ENCODE peak calls at places on chromosomes 7 and 10, in six cellular contexts. J is AG08395; Y is stimulated activated naive CD8-positive, alpha-beta T cell treated with anti-CD3 and anti-CD28 coated beads, Interleukin-15, amount 100 ng/mL, for 72 hours; A is activated CD4-positive, CD25-positive, alpha-beta regulatory T cell; T is posterior cingulate gyrus; C is non-pigmented ciliary epithelial cell. E is an unnamed sample.
A peak's percentile ranks its signal among the peaks of the same experiment; 100 is the strongest.

GRCh38 chr10:14553434-14553833 is 221.3 kb downstream of the FAM107B start:
- DNase-seq in Y (peak; percentile 55), A (no peak), J (peak; percentile 68), T (no peak), C (no peak), E (peak; percentile 37)

GRCh38 chr10:126061526-126061925 is 165.2 kb downstream of the FANK1 start:
- DNase-seq in T (no peak), A (no peak), J (no peak), Y (no peak), C (no peak), E (no peak)

GRCh38 chr10:132632091-132632561 is 94.5 kb downstream of the INPP5A start:
- DNase-seq in J (no peak), T (no peak), C (no peak), Y (no peak), A (no peak), E (no peak)

GRCh38 chr7:76428868-76429805 is 4.4 kb downstream of the ZP3 start:
- DNase-seq in A (no peak), C (no peak), J (peak; percentile 22), T (no peak), Y (no peak), E (peak; percentile 26)

GRCh38 chr10:82150123-82150900 is 275.3 kb downstream of the NRG3 start:
- DNase-seq in T (no peak), C (no peak), A (no peak), J (no peak), Y (no peak), E (peak; percentile 2)

GRCh38 chr10:47277352-47278151 is 22.4 kb upstream of the GDF10 start:
- DNase-seq in C (no peak), A (no peak), T (no peak), J (no peak), Y (peak; percentile 54), E (no peak)

GRCh38 chr7:134727711-134728110 is 51.7 kb upstream of the CALD1 start:
- DNase-seq in C (no peak), T (no peak), J (no peak), Y (no peak), A (no peak), E (no peak)

GRCh38 chr7:133401225-133401624 is 148.3 kb downstream of the EXOC4 start:
- DNase-seq in T (no peak), J (no peak), C (no peak), A (no peak), Y (no peak), E (no peak)

GRCh38 chr10:69845574-69846251 is 44.0 kb downstream of the COL13A1 start:
- DNase-seq in A (no peak), J (peak; percentile 74), T (no peak), C (no peak), Y (no peak), E (peak; percentile 79)

GRCh38 chr10:46106410-46107255 is 60.6 kb upstream of the MSMB start:
- DNase-seq in T (peak; percentile 40), Y (peak; percentile 71), J (peak; percentile 55), C (no peak), A (no peak), E (peak; percentile 68)

GRCh38 chr7:83849135-83849534 is 200.2 kb upstream of the SEMA3E start:
- DNase-seq in J (peak; percentile 48), C (no peak), A (no peak), T (no peak), Y (no peak), E (peak; percentile 31)

GRCh38 chr7:8724080-8724718 is 290.8 kb downstream of the NXPH1 start:
- DNase-seq in J (no peak), T (peak; percentile 50), C (no peak), A (no peak), Y (no peak), E (peak; percentile 8)

GRCh38 chr10:96651998-96652431 is 65.2 kb upstream of the TM9SF3 start:
- DNase-seq in J (no peak), T (no peak), Y (peak; percentile 68), A (no peak), C (no peak), E (no peak)

GRCh38 chr7:20786779-20787651 is at the start of gene SP8:
- DNase-seq in T (no peak), C (no peak), Y (no peak), J (no peak), A (no peak), E (peak; percentile 78)

GRCh38 chr7:85014936-85015335 is 171.9 kb downstream of the SEMA3D start:
- DNase-seq in T (no peak), A (no peak), C (no peak), Y (no peak), J (no peak), E (no peak)

GRCh38 chr7:66631471-66631870 is 2.8 kb downstream of the KCTD7 start:
- DNase-seq in Y (no peak), J (no peak), C (no peak), T (no peak), A (no peak), E (no peak)

GRCh38 chr7:30681262-30682130 is 760 bp downstream of the CRHR2 start:
- DNase-seq in T (no peak), C (no peak), A (no peak), J (no peak), Y (peak; percentile 19), E (no peak)

GRCh38 chr10:28331821-28332220 is 29.0 kb upstream of the MPP7 start:
- DNase-seq in T (no peak), Y (no peak), C (peak; percentile 93), J (peak; percentile 68), A (no peak), E (peak; percentile 1)

GRCh38 chr10:35339946-35340345 is 3.6 kb downstream of the CCNY start:
- DNase-seq in J (no peak), T (no peak), C (no peak), Y (no peak), A (no peak), E (peak; percentile 10)

E was measured in MG63.